ENCODE peak calls at places on chromosomes 6 and 20, in eight cellular contexts. One of them, this sample, is unnamed.

GRCh38 chr20:278607-279571 is 11.7 kb downstream of the C20orf96 start:
- DNase-seq in breast epithelium: no peak
- DNase-seq in suprapubic skin: no peak
- DNase-seq in endothelial cell of umbilical vein: no peak
- DNase-seq in H1: no peak
- DNase-seq in HCT116: no peak
- DNase-seq in sigmoid colon: no peak
- DNase-seq in stomach: no peak
- DNase-seq in this sample: no peak

GRCh38 chr20:25065625-25066338 is 7.8 kb upstream of the ACSS1 start:
- DNase-seq in H1: no peak
- DNase-seq in breast epithelium: peak
- DNase-seq in suprapubic skin: no peak
- DNase-seq in endothelial cell of umbilical vein: peak
- DNase-seq in HCT116: peak
- DNase-seq in stomach: peak
- DNase-seq in sigmoid colon: peak
- DNase-seq in this sample: peak

GRCh38 chr20:58111340-58112016 is 117.0 kb downstream of the ANKRD60 start:
- DNase-seq in HCT116: no peak
- DNase-seq in endothelial cell of umbilical vein: no peak
- DNase-seq in breast epithelium: no peak
- DNase-seq in suprapubic skin: peak
- DNase-seq in stomach: no peak
- DNase-seq in H1: no peak
- DNase-seq in sigmoid colon: no peak
- DNase-seq in this sample: no peak

GRCh38 chr6:43971776-43972126 is 155.5 kb downstream of the MRPL14 start:
- DNase-seq in sigmoid colon: no peak
- DNase-seq in stomach: no peak
- DNase-seq in HCT116: no peak
- DNase-seq in breast epithelium: no peak
- DNase-seq in suprapubic skin: no peak
- DNase-seq in H1: no peak
- DNase-seq in endothelial cell of umbilical vein: no peak
- DNase-seq in this sample: no peak

GRCh38 chr20:4714818-4715217 is 6.9 kb upstream of the PRND start:
- DNase-seq in breast epithelium: peak
- DNase-seq in HCT116: no peak
- DNase-seq in sigmoid colon: no peak
- DNase-seq in endothelial cell of umbilical vein: no peak
- DNase-seq in H1: no peak
- DNase-seq in stomach: no peak
- DNase-seq in suprapubic skin: no peak
- DNase-seq in this sample: no peak

GRCh38 chr6:111795558-111795957 is 77.7 kb downstream of the FYN start:
- DNase-seq in suprapubic skin: no peak
- DNase-seq in breast epithelium: no peak
- DNase-seq in stomach: no peak
- DNase-seq in sigmoid colon: no peak
- DNase-seq in endothelial cell of umbilical vein: no peak
- DNase-seq in HCT116: no peak
- DNase-seq in H1: no peak
- DNase-seq in this sample: no peak

GRCh38 chr6:112253842-112254816 is at the start of gene LAMA4:
- DNase-seq in sigmoid colon: peak
- DNase-seq in breast epithelium: no peak
- DNase-seq in HCT116: no peak
- DNase-seq in H1: no peak
- DNase-seq in stomach: peak
- DNase-seq in endothelial cell of umbilical vein: peak
- DNase-seq in suprapubic skin: no peak
- DNase-seq in this sample: peak

GRCh38 chr6:20135677-20136268 is 76.5 kb downstream of the MBOAT1 start:
- DNase-seq in suprapubic skin: no peak
- DNase-seq in endothelial cell of umbilical vein: no peak
- DNase-seq in sigmoid colon: no peak
- DNase-seq in HCT116: no peak
- DNase-seq in breast epithelium: no peak
- DNase-seq in stomach: no peak
- DNase-seq in H1: no peak
- DNase-seq in this sample: no peak

GRCh38 chr6:129186988-129187387 is 304.1 kb downstream of the LAMA2 start:
- DNase-seq in suprapubic skin: no peak
- DNase-seq in breast epithelium: no peak
- DNase-seq in HCT116: peak
- DNase-seq in sigmoid colon: no peak
- DNase-seq in stomach: no peak
- DNase-seq in H1: no peak
- DNase-seq in endothelial cell of umbilical vein: peak
- DNase-seq in this sample: no peak

GRCh38 chr6:93317587-93317986 is 101.8 kb downstream of the EPHA7 start:
- DNase-seq in HCT116: no peak
- DNase-seq in sigmoid colon: no peak
- DNase-seq in breast epithelium: no peak
- DNase-seq in suprapubic skin: no peak
- DNase-seq in H1: no peak
- DNase-seq in endothelial cell of umbilical vein: no peak
- DNase-seq in stomach: no peak
- DNase-seq in this sample: no peak

GRCh38 chr6:156662025-156662445 is 115.1 kb upstream of the ARID1B start:
- DNase-seq in HCT116: peak
- DNase-seq in suprapubic skin: no peak
- DNase-seq in stomach: no peak
- DNase-seq in H1: no peak
- DNase-seq in sigmoid colon: no peak
- DNase-seq in endothelial cell of umbilical vein: peak
- DNase-seq in breast epithelium: no peak
- DNase-seq in this sample: peak

DNA sequence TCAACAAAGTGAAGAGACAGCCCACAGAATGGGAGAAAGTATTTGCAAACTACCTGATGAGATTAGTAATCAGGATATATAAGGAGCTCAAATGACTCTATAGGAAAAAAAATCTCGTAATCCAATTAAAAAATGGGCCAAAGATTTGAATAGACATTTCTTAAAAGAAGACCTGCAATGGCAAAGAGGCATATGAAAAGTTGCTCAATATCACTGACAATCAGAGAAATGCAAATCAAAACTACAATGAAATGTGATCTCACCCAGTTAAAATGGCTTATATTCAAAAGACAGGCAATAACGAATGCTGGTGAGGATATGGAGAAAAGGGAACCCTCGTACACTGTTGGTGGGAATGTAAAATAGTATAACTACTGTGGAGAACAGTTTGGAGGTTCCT is 64.9 kb downstream of the TOX2 start:
- DNase-seq in breast epithelium: no peak
- DNase-seq in suprapubic skin: no peak
- DNase-seq in endothelial cell of umbilical vein: no peak
- DNase-seq in stomach: no peak
- DNase-seq in sigmoid colon: no peak
- DNase-seq in HCT116: no peak
- DNase-seq in H1: no peak
- DNase-seq in this sample: no peak
- TF ChIP-seq POLR2AphosphoS5 in breast epithelium: no peak
- TF ChIP-seq POLR2AphosphoS5 in suprapubic skin: no peak
- TF ChIP-seq POLR2AphosphoS5 in endothelial cell of umbilical vein: no peak
- TF ChIP-seq POLR2AphosphoS5 in stomach: no peak
- TF ChIP-seq POLR2AphosphoS5 in sigmoid colon: no peak
- TF ChIP-seq POLR2AphosphoS5 in HCT116: no peak
- TF ChIP-seq POLR2AphosphoS5 in H1: no peak
- TF ChIP-seq POLR2AphosphoS5 in this sample: no peak

GRCh38 chr6:167933847-167934246 is 63.6 kb upstream of the KIF25 start:
- DNase-seq in sigmoid colon: no peak
- DNase-seq in stomach: no peak
- DNase-seq in H1: no peak
- DNase-seq in suprapubic skin: no peak
- DNase-seq in breast epithelium: no peak
- DNase-seq in endothelial cell of umbilical vein: no peak
- DNase-seq in HCT116: no peak
- DNase-seq in this sample: no peak

GRCh38 chr6:167930300-167930699 is 67.2 kb upstream of the KIF25 start:
- DNase-seq in stomach: no peak
- DNase-seq in HCT116: no peak
- DNase-seq in endothelial cell of umbilical vein: no peak
- DNase-seq in sigmoid colon: no peak
- DNase-seq in H1: no peak
- DNase-seq in suprapubic skin: no peak
- DNase-seq in breast epithelium: no peak
- DNase-seq in this sample: no peak

GRCh38 chr6:167933290-167933689 is 64.2 kb upstream of the KIF25 start:
- DNase-seq in breast epithelium: no peak
- DNase-seq in stomach: no peak
- DNase-seq in endothelial cell of umbilical vein: peak
- DNase-seq in sigmoid colon: no peak
- DNase-seq in HCT116: no peak
- DNase-seq in H1: no peak
- DNase-seq in suprapubic skin: no peak
- DNase-seq in this sample: no peak

GRCh38 chr6:167934426-167934864 is 63.0 kb upstream of the KIF25 start:
- DNase-seq in sigmoid colon: no peak
- DNase-seq in endothelial cell of umbilical vein: peak
- DNase-seq in stomach: peak
- DNase-seq in suprapubic skin: no peak
- DNase-seq in HCT116: no peak
- DNase-seq in breast epithelium: no peak
- DNase-seq in H1: no peak
- DNase-seq in this sample: peak

GRCh38 chr6:167932468-167933276 is 64.8 kb upstream of the KIF25 start:
- DNase-seq in sigmoid colon: no peak
- DNase-seq in breast epithelium: peak
- DNase-seq in endothelial cell of umbilical vein: peak
- DNase-seq in suprapubic skin: no peak
- DNase-seq in HCT116: no peak
- DNase-seq in H1: no peak
- DNase-seq in stomach: no peak
- DNase-seq in this sample: peak
- TF ChIP-seq POLR2A in sigmoid colon: no peak
- TF ChIP-seq POLR2A in breast epithelium: no peak
- TF ChIP-seq POLR2A in endothelial cell of umbilical vein: no peak
- TF ChIP-seq POLR2A in suprapubic skin: no peak
- TF ChIP-seq POLR2A in HCT116: no peak
- TF ChIP-seq POLR2A in H1: no peak
- TF ChIP-seq POLR2A in stomach: no peak
- TF ChIP-seq POLR2A in this sample: no peak

GRCh38 chr20:51121901-51122412 is 99.0 kb upstream of the KCNG1 start:
- DNase-seq in sigmoid colon: peak
- DNase-seq in HCT116: no peak
- DNase-seq in breast epithelium: no peak
- DNase-seq in stomach: no peak
- DNase-seq in endothelial cell of umbilical vein: no peak
- DNase-seq in H1: no peak
- DNase-seq in suprapubic skin: no peak
- DNase-seq in this sample: no peak

GRCh38 chr20:51122931-51123658 is 100.2 kb upstream of the KCNG1 start:
- DNase-seq in HCT116: no peak
- DNase-seq in suprapubic skin: no peak
- DNase-seq in breast epithelium: no peak
- DNase-seq in sigmoid colon: no peak
- DNase-seq in stomach: no peak
- DNase-seq in H1: no peak
- DNase-seq in endothelial cell of umbilical vein: no peak
- DNase-seq in this sample: no peak

GRCh38 chr20:51119914-51120313 is 97.0 kb upstream of the KCNG1 start:
- DNase-seq in endothelial cell of umbilical vein: no peak
- DNase-seq in suprapubic skin: no peak
- DNase-seq in breast epithelium: no peak
- DNase-seq in HCT116: no peak
- DNase-seq in sigmoid colon: no peak
- DNase-seq in stomach: no peak
- DNase-seq in H1: no peak
- DNase-seq in this sample: no peak

GRCh38 chr20:51120438-51120837 is 97.5 kb upstream of the KCNG1 start:
- DNase-seq in endothelial cell of umbilical vein: no peak
- DNase-seq in suprapubic skin: no peak
- DNase-seq in sigmoid colon: no peak
- DNase-seq in HCT116: no peak
- DNase-seq in breast epithelium: no peak
- DNase-seq in H1: no peak
- DNase-seq in stomach: no peak
- DNase-seq in this sample: no peak

DNA sequence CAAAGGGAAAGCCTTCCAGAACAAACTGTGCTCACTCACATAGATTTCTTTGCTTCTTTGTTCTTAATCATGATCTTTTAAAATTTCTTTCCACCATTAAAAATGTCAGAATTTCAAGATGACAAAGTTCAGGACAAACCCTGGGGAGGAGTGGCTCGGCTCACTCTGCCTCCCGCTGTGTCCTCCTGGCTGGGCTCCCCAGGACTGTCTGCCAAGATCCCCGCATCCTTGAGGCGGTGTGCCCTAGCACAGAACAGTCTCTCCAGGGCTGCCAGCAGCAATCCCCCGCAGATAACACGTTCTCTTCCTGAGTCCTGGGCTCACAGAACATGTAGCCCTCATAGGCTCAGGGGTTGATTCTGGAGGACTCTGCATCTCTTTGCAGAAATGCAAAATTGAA is 98.4 kb upstream of the KCNG1 start:
- DNase-seq in H1: no peak
- DNase-seq in sigmoid colon: peak
- DNase-seq in stomach: no peak
- DNase-seq in HCT116: no peak
- DNase-seq in suprapubic skin: no peak
- DNase-seq in breast epithelium: no peak
- DNase-seq in endothelial cell of umbilical vein: no peak
- DNase-seq in this sample: no peak
- TF ChIP-seq POLR2AphosphoS5 in H1: no peak
- TF ChIP-seq POLR2AphosphoS5 in sigmoid colon: peak
- TF ChIP-seq POLR2AphosphoS5 in stomach: no peak
- TF ChIP-seq POLR2AphosphoS5 in HCT116: no peak
- TF ChIP-seq POLR2AphosphoS5 in suprapubic skin: no peak
- TF ChIP-seq POLR2AphosphoS5 in breast epithelium: no peak
- TF ChIP-seq POLR2AphosphoS5 in endothelial cell of umbilical vein: no peak
- TF ChIP-seq POLR2AphosphoS5 in this sample: peak

DNA sequence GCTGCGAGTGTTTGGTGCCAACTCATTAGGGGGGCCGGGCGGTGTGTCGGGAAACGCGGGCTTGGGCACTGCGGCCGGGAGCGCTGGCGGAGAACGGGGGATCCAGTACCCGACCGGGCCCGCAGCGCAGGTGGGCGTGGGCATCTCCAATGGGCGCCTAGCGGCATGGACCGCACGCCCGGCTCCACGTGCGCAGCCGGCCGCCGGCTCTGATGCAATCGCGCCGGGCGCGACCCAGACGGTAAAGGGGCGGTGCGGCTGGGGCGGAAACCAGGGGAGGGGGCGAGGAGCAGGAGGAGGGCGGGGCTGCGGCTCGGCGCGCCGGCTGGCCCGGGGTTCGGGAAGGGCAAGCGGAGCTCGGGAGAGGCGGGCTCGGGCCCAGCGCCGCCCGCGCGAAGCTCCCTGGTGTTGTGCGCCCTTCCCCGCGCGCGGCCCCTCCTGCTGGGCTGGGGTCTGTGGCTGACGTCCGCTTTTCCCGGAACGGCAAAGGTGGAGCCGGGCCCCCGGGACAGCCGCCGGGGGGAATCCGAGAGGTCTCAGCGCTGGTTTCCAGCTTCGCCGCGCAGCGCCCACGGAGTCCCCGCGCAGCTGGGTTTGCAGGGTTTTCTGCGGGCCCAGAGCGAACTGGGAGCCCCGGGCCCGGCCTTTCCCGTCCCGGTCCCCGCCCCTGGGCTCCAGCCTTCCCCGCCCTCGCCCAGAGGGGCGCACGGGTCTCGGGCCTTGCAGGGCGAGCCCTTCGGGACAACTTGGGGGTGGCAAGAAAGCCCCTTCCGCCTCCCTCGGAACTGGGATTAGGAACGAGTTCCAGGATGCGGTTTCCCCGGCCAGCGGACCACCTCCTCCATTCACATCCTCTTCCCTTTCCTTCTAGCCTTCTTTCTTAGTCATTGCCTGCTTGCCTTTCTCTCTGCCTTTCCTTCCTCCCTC is 908 bp downstream of the MTHFD1L start:
- DNase-seq in endothelial cell of umbilical vein: peak
- DNase-seq in sigmoid colon: peak
- DNase-seq in breast epithelium: peak
- DNase-seq in stomach: peak
- DNase-seq in suprapubic skin: peak
- DNase-seq in H1: peak
- DNase-seq in HCT116: peak
- DNase-seq in this sample: peak
- TF ChIP-seq POLR2A in endothelial cell of umbilical vein: peak
- TF ChIP-seq POLR2A in sigmoid colon: no peak
- TF ChIP-seq POLR2A in breast epithelium: no peak
- TF ChIP-seq POLR2A in stomach: no peak
- TF ChIP-seq POLR2A in suprapubic skin: no peak
- TF ChIP-seq POLR2A in H1: peak
- TF ChIP-seq POLR2A in HCT116: no peak
- TF ChIP-seq POLR2A in this sample: no peak

This sample was measured in transverse colon.